ENCODE peak calls at places on chromosome 15, in seven cellular contexts. U is DND-41, B is OCI-LY7, I is GM23338, C is colonic mucosa, L is nephron progenitor cell, K is adrenal gland. M is an unnamed sample.

GRCh38 chr15:101225658-101226057 is 26.2 kb downstream of the CHSY1 start:
- DNase-seq in I (no peak), L (no peak), K (no peak), C (no peak), B (no peak), U (no peak), M (no peak)

GRCh38 chr15:37014137-37014536 is 86.2 kb downstream of the MEIS2 start:
- DNase-seq in U (no peak), L (no peak), I (no peak), B (no peak), C (no peak), K (no peak), M (no peak)

GRCh38 chr15:51332211-51333147 is 5.9 kb downstream of the CYP19A1 start:
- DNase-seq in B (no peak), L (no peak), I (no peak), U (no peak), C (no peak), K (no peak), M (no peak)

GRCh38 chr15:35439291-35439690 is 106.7 kb downstream of the DPH6 start:
- DNase-seq in K (no peak), U (no peak), I (no peak), C (no peak), B (no peak), L (no peak), M (peak; percentile 88)

GRCh38 chr15:25772500-25772899 is 90.6 kb downstream of the ATP10A start:
- DNase-seq in C (no peak), U (no peak), K (peak; percentile 48), I (no peak), L (no peak), B (no peak), M (no peak)

GRCh38 chr15:80121546-80121945 is 31.3 kb upstream of the FAH start:
- DNase-seq in B (no peak), K (no peak), C (no peak), I (no peak), L (no peak), U (no peak), M (no peak)

GRCh38 chr15:41331281-41331680 is 1.1 kb downstream of the OIP5 start:
- DNase-seq in I (no peak), U (no peak), C (no peak), B (no peak), K (no peak), L (no peak), M (no peak)

GRCh38 chr15:77282333-77282732 is 137.6 kb downstream of the PEAK1 start:
- DNase-seq in B (no peak), L (no peak), U (no peak), I (peak; percentile 67), K (peak; percentile 53), C (no peak), M (peak; percentile 71)

GRCh38 chr15:29685156-29686078 is 136.9 kb downstream of the TJP1 start:
- DNase-seq in K (no peak), I (no peak), L (no peak), U (no peak), B (no peak), C (no peak), M (no peak)

GRCh38 chr15:86541540-86541939 is 461.9 kb downstream of the AGBL1 start:
- DNase-seq in I (peak; percentile 25), B (no peak), C (no peak), L (no peak), K (no peak), U (no peak), M (no peak)

GRCh38 chr15:52294881-52295420 is 653 bp downstream of the MYO5C start:
- DNase-seq in L (peak; percentile 48), C (peak; percentile 41), K (no peak), U (no peak), I (peak; percentile 40), B (no peak), M (no peak)

GRCh38 chr15:64897345-64897985 is 14.2 kb upstream of the ANKDD1A start:
- DNase-seq in K (peak; percentile 96), C (no peak), U (no peak), B (no peak), L (no peak), I (no peak), M (no peak)

GRCh38 chr15:94412979-94413741 is 181.8 kb downstream of the MCTP2 start:
- DNase-seq in L (no peak), K (no peak), C (peak; percentile 47), I (peak; percentile 67), U (no peak), B (peak; percentile 51), M (no peak)

GRCh38 chr15:20345401-20345958 is 196.1 kb downstream of the GOLGA6L6 start:
- DNase-seq in L (no peak), I (no peak), B (no peak), C (no peak), K (no peak), U (peak; percentile 5), M (no peak)

GRCh38 chr15:76776969-76777368 is 128.2 kb downstream of the SCAPER start:
- DNase-seq in L (no peak), U (no peak), K (no peak), I (no peak), C (no peak), B (no peak), M (no peak)

GRCh38 chr15:66840615-66841014 is 138.6 kb downstream of the SMAD6 start:
- DNase-seq in I (no peak), C (no peak), U (no peak), L (no peak), K (no peak), B (no peak), M (no peak)

GRCh38 chr15:76169013-76169412 is 109.2 kb downstream of the TMEM266 start:
- DNase-seq in L (no peak), B (peak; percentile 46), U (no peak), C (no peak), I (peak; percentile 64), K (no peak), M (no peak)

GRCh38 chr15:60087561-60087960 is 83.5 kb downstream of the FOXB1 start:
- DNase-seq in C (no peak), L (no peak), U (no peak), K (no peak), I (no peak), B (no peak), M (no peak)

GRCh38 chr15:45660231-45660979 is 25.6 kb downstream of the SQOR start:
- DNase-seq in K (no peak), L (no peak), U (no peak), I (peak; percentile 36), B (no peak), C (no peak), M (no peak)

GRCh38 chr15:91566116-91566515 is 287.4 kb upstream of the SLCO3A1 start:
- DNase-seq in U (no peak), C (no peak), L (no peak), I (no peak), B (no peak), K (no peak), M (no peak)

GRCh38 chr15:29670945-29671307 is 151.3 kb downstream of the TJP1 start:
- DNase-seq in C (peak; percentile 80), U (no peak), K (no peak), L (no peak), I (no peak), B (no peak), M (peak; percentile 31)

GRCh38 chr15:100713163-100713867 is 110.9 kb downstream of the ASB7 start:
- DNase-seq in C (no peak), L (no peak), U (no peak), I (no peak), K (no peak), B (no peak), M (no peak)

GRCh38 chr15:40333922-40334492 is 6.7 kb downstream of the CCDC9B start:
- DNase-seq in I (no peak), K (peak; percentile 71), U (peak; percentile 49), L (no peak), C (peak; percentile 47), B (peak; percentile 9), M (no peak)

GRCh38 chr15:33279613-33280205 is 31.1 kb upstream of the RYR3 start:
- DNase-seq in B (no peak), K (no peak), C (no peak), L (no peak), U (no peak), I (peak; percentile 4), M (no peak)

DNA sequence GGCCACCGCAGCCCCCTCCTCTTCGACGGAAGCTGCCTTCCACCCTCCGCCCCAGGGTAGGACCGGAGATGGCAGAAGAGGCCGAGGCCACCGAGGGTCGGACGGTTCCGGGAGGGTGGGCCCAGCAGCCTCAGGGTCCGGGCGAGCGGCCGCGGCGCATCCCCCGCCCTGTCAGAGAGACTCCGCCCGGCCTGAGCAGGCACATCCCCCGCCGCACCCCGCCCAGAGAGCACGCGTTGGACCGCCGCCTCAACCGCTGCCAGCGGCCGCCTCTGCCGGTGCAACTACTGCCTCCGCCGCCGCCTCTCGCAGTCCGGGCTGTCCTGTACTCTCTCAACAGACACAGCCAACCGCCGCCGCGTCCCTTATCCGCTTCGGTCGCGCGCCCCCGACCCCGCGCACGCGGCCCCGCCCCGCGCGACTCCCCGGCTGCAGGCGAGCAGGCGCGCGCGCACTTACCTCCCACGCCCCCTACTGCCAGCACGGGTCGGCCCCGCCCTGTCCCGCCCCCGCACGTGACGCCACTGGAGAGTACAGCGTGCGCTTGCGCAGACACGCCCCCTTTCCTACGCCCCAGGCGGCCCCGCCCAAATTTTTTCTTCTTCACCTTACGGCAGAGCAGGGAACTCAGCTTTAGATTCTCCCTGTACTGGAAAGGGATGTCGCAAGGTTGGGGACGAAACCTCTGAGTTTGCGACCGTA is at the start of gene MYO9A:
- DNase-seq in U (peak; percentile 96), I (peak; percentile 99), C (peak; percentile 98), B (peak; percentile 99), K (peak; percentile 99), L (peak; percentile 98), M (peak; percentile 96)
- TF ChIP-seq CTCF in U (peak; percentile 15), I (peak; percentile 32), C (no peak), B (peak; percentile 33), K (no peak), L (no peak), M (no peak)

GRCh38 chr15:27165590-27165989 is 194.6 kb downstream of the GABRG3 start:
- DNase-seq in U (no peak), L (no peak), K (no peak), C (no peak), B (no peak), I (no peak), M (no peak)
- TF ChIP-seq CTCF in U (no peak), L (no peak), K (no peak), C (no peak), B (no peak), I (peak; percentile 60), M (no peak)

DNA sequence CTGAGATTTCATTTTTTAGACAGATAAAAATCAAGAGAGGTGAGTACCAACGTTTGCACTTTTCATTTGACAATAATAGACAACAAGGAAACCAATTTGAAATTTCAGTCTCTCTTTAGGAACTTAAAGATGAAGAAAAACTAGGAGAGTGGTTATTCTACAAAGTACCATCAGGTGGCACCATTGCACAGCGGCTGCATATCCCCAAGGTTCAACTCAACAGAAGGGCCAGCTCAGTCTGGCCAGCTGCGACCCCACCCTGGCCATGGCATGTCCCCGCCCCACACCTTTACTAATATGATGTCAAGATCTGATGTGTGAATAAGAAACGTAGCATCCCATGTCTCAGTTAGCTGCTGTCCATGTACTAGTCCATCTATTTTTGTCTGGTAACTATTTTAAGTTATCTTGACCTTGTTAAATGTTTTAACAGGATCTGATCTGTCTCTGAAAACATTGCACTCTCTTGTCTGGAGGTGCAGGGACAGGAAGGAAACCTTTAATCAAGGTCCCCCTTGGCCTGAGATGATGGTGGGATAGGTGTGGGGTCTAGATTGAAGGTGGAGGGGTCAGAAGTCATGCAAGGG is 35.5 kb upstream of the CGNL1 start:
- DNase-seq in L (peak; percentile 61), K (peak; percentile 57), U (peak; percentile 40), I (peak; percentile 80), C (peak; percentile 40), B (peak; percentile 56), M (peak; percentile 34)
- TF ChIP-seq CTCF in L (peak; percentile 95), K (peak; percentile 87), U (peak; percentile 79), I (peak; percentile 92), C (peak; percentile 90), B (peak; percentile 94), M (peak; percentile 77)

GRCh38 chr15:38562278-38562677 is 2.3 kb downstream of the RASGRP1 start:
- DNase-seq in C (no peak), I (peak; percentile 9), B (peak; percentile 41), L (no peak), U (peak; percentile 11), K (no peak), M (no peak)
- TF ChIP-seq CTCF in C (no peak), I (no peak), B (peak; percentile 35), L (no peak), U (no peak), K (no peak), M (no peak)